ENCODE peak calls at places on chromosomes 1 and 21, in six cellular contexts. One of them, this sample, is unnamed. For H3K9me3, the result is how much of the 10 kb centered on the place peaks cover.

GRCh38 chr1:75203415-75204277 is 69.5 kb downstream of the LHX8 start:
- DNase-seq in K562: peak
- DNase-seq in H1: no peak
- DNase-seq in HCT116: peak
- DNase-seq in GM12878: peak
- DNase-seq in HepG2: peak
- DNase-seq in this sample: peak

GRCh38 chr1:63946866-63947491 is 173.2 kb downstream of the ROR1 start:
- DNase-seq in H1: no peak
- DNase-seq in GM12878: no peak
- DNase-seq in HepG2: no peak
- DNase-seq in HCT116: no peak
- DNase-seq in K562: no peak
- DNase-seq in this sample: no peak

GRCh38 chr1:159804924-159805323 is 2.8 kb downstream of the FCRL6 start:
- DNase-seq in HepG2: no peak
- DNase-seq in GM12878: no peak
- DNase-seq in H1: no peak
- DNase-seq in K562: no peak
- DNase-seq in HCT116: no peak
- DNase-seq in this sample: no peak

GRCh38 chr1:88731475-88731874 is 47.4 kb downstream of the PKN2 start:
- DNase-seq in K562: peak
- DNase-seq in HCT116: no peak
- DNase-seq in HepG2: no peak
- DNase-seq in GM12878: no peak
- DNase-seq in H1: no peak
- DNase-seq in this sample: no peak

GRCh38 chr1:219837274-219837993 is 90.9 kb downstream of the SLC30A10 start:
- DNase-seq in H1: no peak
- DNase-seq in K562: peak
- DNase-seq in HepG2: peak
- DNase-seq in HCT116: peak
- DNase-seq in GM12878: no peak
- DNase-seq in this sample: peak

GRCh38 chr1:58879464-58879863 is 95.6 kb upstream of the JUN start:
- DNase-seq in H1: no peak
- DNase-seq in HepG2: no peak
- DNase-seq in K562: no peak
- DNase-seq in HCT116: no peak
- DNase-seq in GM12878: no peak
- DNase-seq in this sample: no peak

GRCh38 chr1:213622365-213623087 is 365.2 kb upstream of the PROX1 start:
- DNase-seq in HCT116: no peak
- DNase-seq in H1: no peak
- DNase-seq in HepG2: peak
- DNase-seq in K562: no peak
- DNase-seq in GM12878: peak
- DNase-seq in this sample: no peak

GRCh38 chr1:197620660-197621273 is 154.5 kb downstream of the DENND1B start:
- DNase-seq in K562: no peak
- DNase-seq in H1: no peak
- DNase-seq in GM12878: no peak
- DNase-seq in HCT116: no peak
- DNase-seq in HepG2: peak
- DNase-seq in this sample: no peak

GRCh38 chr1:17017435-17017834 is 5.7 kb upstream of the ATP13A2 start:
- DNase-seq in HCT116: no peak
- DNase-seq in GM12878: no peak
- DNase-seq in K562: no peak
- DNase-seq in HepG2: no peak
- DNase-seq in H1: no peak
- DNase-seq in this sample: no peak

DNA sequence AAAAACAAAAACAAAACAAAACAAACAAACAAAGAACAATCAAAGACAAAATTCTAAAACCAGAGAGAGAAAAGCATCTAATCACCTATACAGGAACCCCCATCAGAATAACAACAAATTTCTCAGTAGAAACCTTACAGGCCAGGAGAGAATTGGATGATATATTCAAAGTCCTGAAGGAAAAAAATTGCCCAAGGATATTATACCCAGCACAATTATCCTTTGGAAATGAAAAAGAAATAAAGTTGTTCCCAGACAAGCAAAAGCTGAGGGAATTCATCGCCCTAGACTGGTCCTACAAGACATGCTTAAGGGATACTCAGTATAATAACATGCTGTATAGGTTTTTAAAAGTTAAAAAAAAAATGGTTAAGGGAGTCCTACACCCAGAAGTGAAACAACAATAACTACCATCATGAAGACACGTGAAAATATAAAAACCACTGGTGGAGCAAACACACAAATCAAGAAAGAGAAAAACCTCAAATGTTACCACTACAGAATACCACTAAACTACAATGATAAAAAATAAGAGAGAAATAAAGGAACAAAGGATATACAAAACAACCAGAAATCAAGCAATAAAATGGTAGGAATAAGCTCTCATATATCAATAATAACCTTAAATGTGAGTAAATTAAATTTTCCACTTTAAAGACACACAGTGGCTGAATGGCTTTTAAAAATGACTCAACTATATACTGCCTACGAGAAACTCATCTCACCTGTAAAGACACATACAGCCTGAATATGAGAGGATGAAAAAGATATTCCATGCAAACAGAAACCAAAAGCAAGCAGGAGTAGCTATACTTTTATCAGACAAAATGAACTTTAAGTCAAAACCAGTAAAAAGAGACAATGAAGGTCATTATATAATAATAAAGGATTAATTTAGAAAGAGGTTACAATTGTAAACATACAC is 121.9 kb downstream of the ACBD6 start:
- DNase-seq in GM12878: no peak
- DNase-seq in HCT116: no peak
- DNase-seq in H1: no peak
- DNase-seq in K562: no peak
- DNase-seq in HepG2: no peak
- DNase-seq in this sample: no peak
- H3K9me3 ChIP-seq in GM12878: under half
- H3K9me3 ChIP-seq in HCT116: under half
- H3K9me3 ChIP-seq in H1: under half
- H3K9me3 ChIP-seq in K562: under half
- H3K9me3 ChIP-seq in HepG2: under half
- H3K9me3 ChIP-seq in this sample: under half

DNA sequence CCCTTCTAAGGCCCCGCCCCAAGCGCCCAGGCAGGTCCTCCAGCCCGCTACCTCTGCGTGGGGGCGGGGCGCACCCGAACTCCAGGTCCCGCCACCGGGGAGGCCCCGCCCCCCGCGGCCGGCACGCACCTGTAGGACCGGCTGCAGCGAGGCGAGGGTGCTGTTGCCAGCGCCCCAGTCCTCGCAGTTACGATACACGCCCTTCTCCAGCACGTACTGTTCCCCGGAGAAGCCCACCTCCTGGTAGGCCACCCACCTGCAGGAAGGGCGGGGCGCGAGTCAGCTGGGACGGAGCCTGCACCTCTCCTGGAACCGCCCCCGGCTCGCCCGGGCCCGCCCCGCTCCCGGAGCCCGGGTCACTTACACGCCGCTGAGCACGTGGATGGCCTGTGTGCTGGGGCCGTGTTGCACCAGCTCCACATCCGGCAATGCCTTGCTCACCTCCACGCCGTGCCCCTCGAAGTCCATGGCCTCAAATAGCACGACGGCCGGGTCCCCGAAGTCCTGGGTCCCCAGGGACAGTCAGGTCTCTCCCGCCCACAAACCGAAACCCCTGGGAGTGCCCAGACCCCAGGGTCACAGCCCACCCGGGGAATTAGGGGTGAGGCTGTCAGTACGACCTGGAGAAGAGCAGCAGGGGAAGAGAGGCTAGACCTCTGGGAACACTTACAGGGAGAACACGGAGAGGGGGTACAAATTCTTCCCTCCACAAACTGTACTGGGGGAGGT is 17.3 kb downstream of the CRYBG2 start:
- DNase-seq in K562: peak
- DNase-seq in HepG2: no peak
- DNase-seq in GM12878: no peak
- DNase-seq in H1: peak
- DNase-seq in HCT116: peak
- DNase-seq in this sample: peak
- TF ChIP-seq ZNF274 in K562: no peak
- TF ChIP-seq ZNF274 in HepG2: no peak
- TF ChIP-seq ZNF274 in GM12878: no peak
- TF ChIP-seq ZNF274 in H1: no peak
- TF ChIP-seq ZNF274 in HCT116: no peak
- TF ChIP-seq ZNF274 in this sample: no peak

GRCh38 chr21:9755611-9756010 is 765.8 kb upstream of the TPTE start:
- DNase-seq in HepG2: no peak
- DNase-seq in HCT116: no peak
- DNase-seq in H1: no peak
- DNase-seq in K562: no peak
- DNase-seq in GM12878: no peak
- DNase-seq in this sample: no peak

GRCh38 chr21:9753943-9754342 is 767.4 kb upstream of the TPTE start:
- DNase-seq in K562: no peak
- DNase-seq in HCT116: no peak
- DNase-seq in HepG2: no peak
- DNase-seq in H1: no peak
- DNase-seq in GM12878: no peak
- DNase-seq in this sample: no peak

DNA sequence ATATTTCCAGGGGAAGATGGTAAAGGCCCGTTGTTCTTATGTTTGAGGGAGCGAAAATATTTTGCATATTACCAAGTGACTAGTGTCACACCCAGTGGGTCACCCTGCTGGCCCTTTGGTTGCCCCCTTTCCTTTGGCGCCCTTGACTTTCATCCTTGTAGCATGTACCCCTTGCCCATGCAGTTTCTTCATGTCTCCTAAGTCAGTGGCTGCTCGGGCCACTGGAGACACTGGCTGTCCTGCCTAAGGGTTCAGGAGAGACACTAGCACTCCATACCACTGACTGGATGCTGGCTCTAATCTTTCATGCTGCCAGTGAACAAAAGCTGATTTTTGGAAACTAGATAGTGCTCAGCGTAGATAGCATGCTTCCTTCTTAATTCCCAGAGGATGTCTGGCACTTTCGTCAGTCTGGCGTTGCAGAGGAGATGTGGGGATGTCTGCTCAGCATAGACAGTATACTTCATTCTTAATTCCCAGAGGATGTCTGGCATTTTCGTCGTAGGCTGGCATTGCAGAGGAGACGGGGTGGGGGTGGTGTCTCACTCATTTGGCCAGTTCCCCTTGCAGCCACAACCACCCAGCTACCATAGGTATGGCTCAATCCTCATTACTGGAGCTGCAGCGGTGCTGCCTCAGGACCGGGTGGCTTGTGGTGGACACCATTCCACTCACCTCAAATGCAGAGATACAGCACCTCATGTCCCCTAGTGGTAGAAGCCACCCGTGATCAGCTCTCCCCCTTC is 770.9 kb upstream of the TPTE start:
- DNase-seq in HepG2: no peak
- DNase-seq in HCT116: no peak
- DNase-seq in GM12878: no peak
- DNase-seq in H1: no peak
- DNase-seq in K562: no peak
- DNase-seq in this sample: no peak
- H3K9me3 ChIP-seq in HepG2: half or more
- H3K9me3 ChIP-seq in HCT116: half or more
- H3K9me3 ChIP-seq in GM12878: under half
- H3K9me3 ChIP-seq in H1: half or more
- H3K9me3 ChIP-seq in K562: under half
- H3K9me3 ChIP-seq in this sample: under half

GRCh38 chr1:172698224-172698623 is 39.3 kb downstream of the FASLG start:
- DNase-seq in HepG2: no peak
- DNase-seq in GM12878: no peak
- DNase-seq in HCT116: no peak
- DNase-seq in H1: no peak
- DNase-seq in K562: no peak
- DNase-seq in this sample: no peak
- TF ChIP-seq ZNF274 in HepG2: no peak
- TF ChIP-seq ZNF274 in GM12878: no peak
- TF ChIP-seq ZNF274 in HCT116: no peak
- TF ChIP-seq ZNF274 in H1: no peak
- TF ChIP-seq ZNF274 in K562: no peak
- TF ChIP-seq ZNF274 in this sample: no peak

GRCh38 chr1:29933110-29933509 is 696.8 kb downstream of the PTPRU start:
- DNase-seq in K562: no peak
- DNase-seq in GM12878: no peak
- DNase-seq in HepG2: no peak
- DNase-seq in HCT116: no peak
- DNase-seq in H1: no peak
- DNase-seq in this sample: no peak
- H3K9me3 ChIP-seq in K562: under half
- H3K9me3 ChIP-seq in GM12878: under half
- H3K9me3 ChIP-seq in HepG2: under half
- H3K9me3 ChIP-seq in HCT116: under half
- H3K9me3 ChIP-seq in H1: under half
- H3K9me3 ChIP-seq in this sample: under half

GRCh38 chr1:66571789-66572188 is 37.8 kb downstream of the SGIP1 start:
- DNase-seq in K562: no peak
- DNase-seq in HepG2: no peak
- DNase-seq in GM12878: no peak
- DNase-seq in H1: no peak
- DNase-seq in HCT116: peak
- DNase-seq in this sample: no peak
- TF ChIP-seq ZNF274 in K562: no peak
- TF ChIP-seq ZNF274 in HepG2: no peak
- TF ChIP-seq ZNF274 in GM12878: no peak
- TF ChIP-seq ZNF274 in H1: no peak
- TF ChIP-seq ZNF274 in HCT116: no peak
- TF ChIP-seq ZNF274 in this sample: no peak

This sample was measured in NT2/D1.